ENCODE peak calls at places on chromosomes 1 and 21, in ten cellular contexts. C is fibroblast of pulmonary artery; T is KG1; K is ovary; S is T-cell; F is amniotic stem cell; I is activated naive CD8-positive, alpha-beta T cell treated with anti-CD3 and anti-CD28 coated beads, Interleukin-2, amount 50 U/mL, for 16 hours; H is activated CD4-positive, alpha-beta T cell treated with anti-CD3 and anti-CD28 coated beads, Interleukin-2, amount 10 ng/mL, durations not matched to agents 7 days and 5 days; L is stimulated activated naive CD8-positive, alpha-beta T cell treated with anti-CD3 and anti-CD28 coated beads, Interleukin-15, Interleukin-2, amounts not matched to agents 100 U/mL and 50 U/mL, for 24 hours; Q is effector CD4-positive, alpha-beta T cell. B is an unnamed sample.

GRCh38 chr1:41689596-41689995 is 205.1 kb upstream of the EDN2 start:
- DNase-seq in F (no peak), T (no peak), Q (no peak), S (no peak), K (no peak), I (no peak), C (no peak), L (no peak), H (no peak), B (no peak)

GRCh38 chr1:245516178-245516829 is 361.5 kb downstream of the KIF26B start:
- DNase-seq in I (no peak), K (no peak), T (no peak), S (no peak), H (no peak), L (no peak), Q (no peak), F (no peak), C (peak), B (peak)

GRCh38 chr1:178645826-178646200 is 79.2 kb upstream of the RALGPS2 start:
- DNase-seq in I (no peak), K (no peak), T (no peak), F (no peak), L (no peak), Q (no peak), H (no peak), S (no peak), C (no peak), B (peak)

GRCh38 chr1:89259283-89259971 is 13.2 kb downstream of the GBP5 start:
- DNase-seq in S (peak), I (no peak), K (no peak), C (no peak), F (no peak), Q (no peak), L (peak), H (peak), T (peak), B (no peak)

GRCh38 chr1:161531986-161532875 is 7.9 kb downstream of the HSPA6 start:
- DNase-seq in C (no peak), S (no peak), I (no peak), L (no peak), F (no peak), H (no peak), K (no peak), T (no peak), Q (no peak), B (no peak)

GRCh38 chr21:8989261-8989882 is 1532.0 kb upstream of the TPTE start:
- DNase-seq in C (no peak), K (no peak), L (no peak), I (no peak), F (no peak), H (no peak), Q (no peak), T (no peak), S (no peak), B (peak)

GRCh38 chr1:214658175-214658574 is 55.2 kb downstream of the CENPF start:
- DNase-seq in S (no peak), F (no peak), L (no peak), Q (no peak), C (no peak), T (no peak), K (no peak), H (no peak), I (no peak), B (no peak)

GRCh38 chr1:200922406-200922805 is 27.7 kb downstream of the INAVA start:
- DNase-seq in L (no peak), Q (no peak), H (no peak), F (no peak), C (no peak), S (no peak), T (no peak), K (no peak), I (no peak), B (no peak)

GRCh38 chr1:46527474-46528296 is 23.8 kb downstream of the KNCN start:
- DNase-seq in F (peak), L (peak), Q (peak), C (peak), H (peak), K (peak), S (peak), T (peak), I (peak), B (peak)

GRCh38 chr1:233085566-233085965 is 135.2 kb downstream of the NTPCR start:
- DNase-seq in L (no peak), I (no peak), H (no peak), Q (no peak), S (no peak), K (no peak), T (no peak), C (no peak), F (no peak), B (peak)

GRCh38 chr1:34885405-34886247 is 26.1 kb upstream of the SMIM12 start:
- DNase-seq in H (peak), L (peak), T (no peak), Q (no peak), F (no peak), C (peak), S (no peak), I (no peak), K (no peak), B (peak)

GRCh38 chr1:47703161-47703825 is 265.4 kb downstream of the FOXD2 start:
- DNase-seq in C (no peak), K (no peak), T (no peak), F (no peak), L (no peak), H (no peak), S (no peak), I (no peak), Q (no peak), B (no peak)

GRCh38 chr1:114154963-114155322 is 1.3 kb upstream of the SYT6 start:
- DNase-seq in L (peak), S (no peak), T (no peak), Q (no peak), F (no peak), I (no peak), C (no peak), H (no peak), K (no peak), B (peak)

GRCh38 chr1:45569962-45570581 is 13.8 kb upstream of the NASP start:
- DNase-seq in F (peak), H (peak), S (peak), C (peak), L (peak), K (peak), I (peak), Q (peak), T (peak), B (peak)

GRCh38 chr1:232906441-232906840 is 44.0 kb upstream of the NTPCR start:
- DNase-seq in T (no peak), L (no peak), F (no peak), Q (no peak), S (no peak), C (no peak), I (no peak), K (no peak), H (no peak), B (no peak)

GRCh38 chr1:158329807-158330206 is 1.5 kb downstream of the CD1B start:
- DNase-seq in H (peak), Q (no peak), C (peak), T (no peak), F (no peak), L (peak), I (no peak), K (no peak), S (no peak), B (peak)

GRCh38 chr21:39347537-39347936 is 1.4 kb downstream of the HMGN1 start:
- DNase-seq in H (no peak), F (no peak), C (no peak), T (no peak), S (no peak), L (no peak), Q (no peak), I (no peak), K (no peak), B (no peak)

GRCh38 chr21:31772674-31773555 is 41.0 kb upstream of the SCAF4 start:
- DNase-seq in T (no peak), K (no peak), C (no peak), S (no peak), I (no peak), L (no peak), Q (no peak), H (no peak), F (no peak), B (no peak)

GRCh38 chr1:12464627-12465056 is 153.4 kb downstream of the DHRS3 start:
- DNase-seq in T (no peak), F (peak), C (peak), L (no peak), K (no peak), I (no peak), S (no peak), H (no peak), Q (no peak), B (peak)

GRCh38 chr1:69814926-69815325 is 247.2 kb downstream of the LRRC7 start:
- DNase-seq in K (no peak), T (no peak), H (no peak), Q (no peak), F (no peak), C (no peak), I (no peak), L (no peak), S (no peak), B (no peak)

GRCh38 chr1:208855403-208855802 is 611.2 kb upstream of the PLXNA2 start:
- DNase-seq in S (no peak), T (no peak), I (no peak), Q (no peak), F (no peak), L (no peak), H (no peak), C (no peak), K (no peak), B (no peak)

GRCh38 chr1:88549536-88549935 is 134.5 kb upstream of the PKN2 start:
- DNase-seq in L (no peak), F (no peak), T (no peak), K (no peak), Q (no peak), S (no peak), C (peak), H (no peak), I (no peak), B (peak)

GRCh38 chr1:103160281-103160680 is 52.0 kb upstream of the COL11A1 start:
- DNase-seq in F (no peak), K (no peak), S (no peak), Q (no peak), I (no peak), L (no peak), H (no peak), C (no peak), T (no peak), B (peak)

GRCh38 chr1:5597991-5598823 is 394.0 kb downstream of the NPHP4 start:
- DNase-seq in L (no peak), S (no peak), I (no peak), K (no peak), Q (no peak), H (peak), F (no peak), C (no peak), T (no peak), B (no peak)

GRCh38 chr1:72851597-72851996 is 569.3 kb upstream of the NEGR1 start:
- DNase-seq in I (no peak), C (no peak), H (no peak), L (no peak), S (no peak), T (no peak), K (no peak), Q (no peak), F (no peak), B (no peak)

GRCh38 chr1:24186993-24187790 is at the start of gene IFNLR1:
- DNase-seq in K (peak), Q (peak), S (peak), L (peak), I (peak), H (peak), C (no peak), F (no peak), T (no peak), B (peak)

GRCh38 chr1:117271959-117272358 is 61.2 kb upstream of the VTCN1 start:
- DNase-seq in H (no peak), K (no peak), I (no peak), L (no peak), F (no peak), C (peak), S (no peak), T (no peak), Q (no peak), B (no peak)

GRCh38 chr1:30437059-30437576 is 286.3 kb downstream of the MATN1 start:
- DNase-seq in I (no peak), F (no peak), S (peak), H (no peak), T (no peak), C (no peak), Q (no peak), L (no peak), K (no peak), B (no peak)

GRCh38 chr1:111436726-111437125 is 9.2 kb upstream of the OVGP1 start:
- DNase-seq in T (no peak), I (no peak), L (no peak), S (no peak), C (no peak), K (no peak), H (no peak), Q (no peak), F (no peak), B (peak)

GRCh38 chr1:154906621-154907081 is 29.9 kb downstream of the PMVK start:
- DNase-seq in C (peak), L (no peak), H (no peak), S (no peak), K (no peak), I (no peak), F (no peak), T (no peak), Q (no peak), B (peak)

GRCh38 chr1:224623310-224623714 is 7.2 kb downstream of the CNIH3 start:
- DNase-seq in I (no peak), F (no peak), S (no peak), Q (no peak), L (peak), K (no peak), C (no peak), T (no peak), H (no peak), B (peak)

GRCh38 chr1:13593511-13594131 is 10.0 kb downstream of the PDPN start:
- DNase-seq in S (no peak), L (no peak), C (peak), I (no peak), K (no peak), Q (no peak), F (no peak), T (no peak), H (no peak), B (no peak)

GRCh38 chr21:14916676-14917141 is 148.1 kb downstream of the NRIP1 start:
- DNase-seq in I (no peak), F (no peak), Q (no peak), C (no peak), K (no peak), H (no peak), S (no peak), L (no peak), T (no peak), B (no peak)

GRCh38 chr1:53328490-53329182 is 766 bp upstream of the LRP8 start:
- DNase-seq in S (no peak), Q (peak), T (no peak), H (peak), L (peak), F (no peak), C (no peak), K (peak), I (no peak), B (peak)

GRCh38 chr1:5493708-5494390 is 498.4 kb downstream of the NPHP4 start:
- DNase-seq in Q (no peak), K (no peak), S (no peak), H (no peak), T (no peak), C (no peak), I (no peak), L (no peak), F (no peak), B (no peak)

GRCh38 chr21:42414928-42415769 is 11.4 kb downstream of the UBASH3A start:
- DNase-seq in I (peak), T (no peak), S (peak), C (peak), Q (peak), K (peak), H (peak), F (no peak), L (peak), B (peak)